ENCODE peak calls at places on chromosomes 3 and 15, in four cellular contexts. One of them, this sample, is unnamed.
A peak's percentile ranks its signal among the peaks of the same experiment; 100 is the strongest.

GRCh38 chr3:49018707-49019006 is 277 bp upstream of the DALRD3 start:
- DNase-seq in COLO829: no peak
- DNase-seq in endothelial cell: no peak
- DNase-seq in stimulated activated naive CD8-positive, alpha-beta T cell treated with anti-CD3 and anti-CD28 coated beads, Interleukin-15, Interleukin-2, amounts not matched to agents 100 U/mL and 50 U/mL, for 24 hours: no peak
- DNase-seq in this sample: no peak

GRCh38 chr3:194908972-194909371 is 223.3 kb downstream of the FAM43A start:
- DNase-seq in COLO829: no peak
- DNase-seq in endothelial cell: no peak
- DNase-seq in stimulated activated naive CD8-positive, alpha-beta T cell treated with anti-CD3 and anti-CD28 coated beads, Interleukin-15, Interleukin-2, amounts not matched to agents 100 U/mL and 50 U/mL, for 24 hours: no peak
- DNase-seq in this sample: no peak

GRCh38 chr15:60397772-60398445 is at the start of gene ANXA2:
- DNase-seq in endothelial cell: peak; percentile 57
- DNase-seq in COLO829: no peak
- DNase-seq in stimulated activated naive CD8-positive, alpha-beta T cell treated with anti-CD3 and anti-CD28 coated beads, Interleukin-15, Interleukin-2, amounts not matched to agents 100 U/mL and 50 U/mL, for 24 hours: peak; percentile 86
- DNase-seq in this sample: peak; percentile 84

GRCh38 chr3:106963446-106963845 is 413.8 kb upstream of the CCDC54 start:
- DNase-seq in COLO829: peak; percentile 49
- DNase-seq in endothelial cell: no peak
- DNase-seq in stimulated activated naive CD8-positive, alpha-beta T cell treated with anti-CD3 and anti-CD28 coated beads, Interleukin-15, Interleukin-2, amounts not matched to agents 100 U/mL and 50 U/mL, for 24 hours: no peak
- DNase-seq in this sample: no peak

GRCh38 chr3:175129126-175129525 is 270.0 kb downstream of the NAALADL2 start:
- DNase-seq in endothelial cell: no peak
- DNase-seq in COLO829: no peak
- DNase-seq in stimulated activated naive CD8-positive, alpha-beta T cell treated with anti-CD3 and anti-CD28 coated beads, Interleukin-15, Interleukin-2, amounts not matched to agents 100 U/mL and 50 U/mL, for 24 hours: no peak
- DNase-seq in this sample: no peak

GRCh38 chr3:63988943-63989342 is 34.4 kb downstream of the PSMD6 start:
- DNase-seq in endothelial cell: no peak
- DNase-seq in stimulated activated naive CD8-positive, alpha-beta T cell treated with anti-CD3 and anti-CD28 coated beads, Interleukin-15, Interleukin-2, amounts not matched to agents 100 U/mL and 50 U/mL, for 24 hours: no peak
- DNase-seq in COLO829: no peak
- DNase-seq in this sample: no peak

GRCh38 chr3:122919291-122919610 is 108.3 kb downstream of the SEMA5B start:
- DNase-seq in COLO829: no peak
- DNase-seq in stimulated activated naive CD8-positive, alpha-beta T cell treated with anti-CD3 and anti-CD28 coated beads, Interleukin-15, Interleukin-2, amounts not matched to agents 100 U/mL and 50 U/mL, for 24 hours: no peak
- DNase-seq in endothelial cell: no peak
- DNase-seq in this sample: no peak

GRCh38 chr3:171283248-171284222 is 176.7 kb downstream of the TNIK start:
- DNase-seq in endothelial cell: no peak
- DNase-seq in COLO829: no peak
- DNase-seq in stimulated activated naive CD8-positive, alpha-beta T cell treated with anti-CD3 and anti-CD28 coated beads, Interleukin-15, Interleukin-2, amounts not matched to agents 100 U/mL and 50 U/mL, for 24 hours: no peak
- DNase-seq in this sample: no peak

GRCh38 chr3:155329513-155330048 is 36.1 kb upstream of the STRIT1 start:
- DNase-seq in COLO829: no peak
- DNase-seq in endothelial cell: no peak
- DNase-seq in stimulated activated naive CD8-positive, alpha-beta T cell treated with anti-CD3 and anti-CD28 coated beads, Interleukin-15, Interleukin-2, amounts not matched to agents 100 U/mL and 50 U/mL, for 24 hours: no peak
- DNase-seq in this sample: no peak

GRCh38 chr3:56452085-56452484 is 16.2 kb downstream of the ERC2 start:
- DNase-seq in stimulated activated naive CD8-positive, alpha-beta T cell treated with anti-CD3 and anti-CD28 coated beads, Interleukin-15, Interleukin-2, amounts not matched to agents 100 U/mL and 50 U/mL, for 24 hours: no peak
- DNase-seq in endothelial cell: no peak
- DNase-seq in COLO829: no peak
- DNase-seq in this sample: no peak

GRCh38 chr3:115108614-115109013 is 38.5 kb downstream of the ZBTB20 start:
- DNase-seq in endothelial cell: no peak
- DNase-seq in stimulated activated naive CD8-positive, alpha-beta T cell treated with anti-CD3 and anti-CD28 coated beads, Interleukin-15, Interleukin-2, amounts not matched to agents 100 U/mL and 50 U/mL, for 24 hours: no peak
- DNase-seq in COLO829: peak; percentile 64
- DNase-seq in this sample: no peak

GRCh38 chr15:78317145-78317836 is 17.9 kb upstream of the SKIC8 start:
- DNase-seq in COLO829: no peak
- DNase-seq in stimulated activated naive CD8-positive, alpha-beta T cell treated with anti-CD3 and anti-CD28 coated beads, Interleukin-15, Interleukin-2, amounts not matched to agents 100 U/mL and 50 U/mL, for 24 hours: no peak
- DNase-seq in endothelial cell: no peak
- DNase-seq in this sample: no peak

GRCh38 chr3:57852896-57853295 is 96.8 kb downstream of the SLMAP start:
- DNase-seq in stimulated activated naive CD8-positive, alpha-beta T cell treated with anti-CD3 and anti-CD28 coated beads, Interleukin-15, Interleukin-2, amounts not matched to agents 100 U/mL and 50 U/mL, for 24 hours: no peak
- DNase-seq in endothelial cell: no peak
- DNase-seq in COLO829: peak; percentile 27
- DNase-seq in this sample: no peak

GRCh38 chr3:122668930-122669730 is 11.5 kb upstream of the PARP14 start:
- DNase-seq in stimulated activated naive CD8-positive, alpha-beta T cell treated with anti-CD3 and anti-CD28 coated beads, Interleukin-15, Interleukin-2, amounts not matched to agents 100 U/mL and 50 U/mL, for 24 hours: peak; percentile 33
- DNase-seq in endothelial cell: no peak
- DNase-seq in COLO829: peak; percentile 48
- DNase-seq in this sample: no peak

GRCh38 chr15:84934942-84935729 is 46.5 kb upstream of the PDE8A start:
- DNase-seq in stimulated activated naive CD8-positive, alpha-beta T cell treated with anti-CD3 and anti-CD28 coated beads, Interleukin-15, Interleukin-2, amounts not matched to agents 100 U/mL and 50 U/mL, for 24 hours: no peak
- DNase-seq in endothelial cell: no peak
- DNase-seq in COLO829: no peak
- DNase-seq in this sample: no peak

GRCh38 chr15:68487087-68487843 is 55.3 kb upstream of the ITGA11 start:
- DNase-seq in COLO829: no peak
- DNase-seq in endothelial cell: no peak
- DNase-seq in stimulated activated naive CD8-positive, alpha-beta T cell treated with anti-CD3 and anti-CD28 coated beads, Interleukin-15, Interleukin-2, amounts not matched to agents 100 U/mL and 50 U/mL, for 24 hours: no peak
- DNase-seq in this sample: no peak

GRCh38 chr15:96333194-96334016 is 2.9 kb downstream of the NR2F2 start:
- DNase-seq in COLO829: no peak
- DNase-seq in endothelial cell: peak; percentile 69
- DNase-seq in stimulated activated naive CD8-positive, alpha-beta T cell treated with anti-CD3 and anti-CD28 coated beads, Interleukin-15, Interleukin-2, amounts not matched to agents 100 U/mL and 50 U/mL, for 24 hours: no peak
- DNase-seq in this sample: no peak

GRCh38 chr15:39789736-39790135 is 7.1 kb upstream of the FSIP1 start:
- DNase-seq in stimulated activated naive CD8-positive, alpha-beta T cell treated with anti-CD3 and anti-CD28 coated beads, Interleukin-15, Interleukin-2, amounts not matched to agents 100 U/mL and 50 U/mL, for 24 hours: no peak
- DNase-seq in endothelial cell: no peak
- DNase-seq in COLO829: no peak
- DNase-seq in this sample: no peak

GRCh38 chr15:69718916-69719315 is 266.3 kb downstream of the RPLP1 start:
- DNase-seq in COLO829: no peak
- DNase-seq in stimulated activated naive CD8-positive, alpha-beta T cell treated with anti-CD3 and anti-CD28 coated beads, Interleukin-15, Interleukin-2, amounts not matched to agents 100 U/mL and 50 U/mL, for 24 hours: peak; percentile 37
- DNase-seq in endothelial cell: no peak
- DNase-seq in this sample: peak; percentile 29

GRCh38 chr3:53530205-53530604 is 35.8 kb downstream of the CACNA1D start:
- DNase-seq in stimulated activated naive CD8-positive, alpha-beta T cell treated with anti-CD3 and anti-CD28 coated beads, Interleukin-15, Interleukin-2, amounts not matched to agents 100 U/mL and 50 U/mL, for 24 hours: no peak
- DNase-seq in COLO829: no peak
- DNase-seq in endothelial cell: no peak
- DNase-seq in this sample: no peak

GRCh38 chr15:85592148-85592547 is 202.6 kb downstream of the KLHL25 start:
- DNase-seq in stimulated activated naive CD8-positive, alpha-beta T cell treated with anti-CD3 and anti-CD28 coated beads, Interleukin-15, Interleukin-2, amounts not matched to agents 100 U/mL and 50 U/mL, for 24 hours: no peak
- DNase-seq in COLO829: peak; percentile 92
- DNase-seq in endothelial cell: no peak
- DNase-seq in this sample: no peak

GRCh38 chr3:156350786-156351185 is 204.1 kb downstream of the SSR3 start:
- DNase-seq in COLO829: no peak
- DNase-seq in endothelial cell: no peak
- DNase-seq in stimulated activated naive CD8-positive, alpha-beta T cell treated with anti-CD3 and anti-CD28 coated beads, Interleukin-15, Interleukin-2, amounts not matched to agents 100 U/mL and 50 U/mL, for 24 hours: no peak
- DNase-seq in this sample: no peak

GRCh38 chr15:66840615-66841014 is 138.6 kb downstream of the SMAD6 start:
- DNase-seq in stimulated activated naive CD8-positive, alpha-beta T cell treated with anti-CD3 and anti-CD28 coated beads, Interleukin-15, Interleukin-2, amounts not matched to agents 100 U/mL and 50 U/mL, for 24 hours: no peak
- DNase-seq in endothelial cell: no peak
- DNase-seq in COLO829: no peak
- DNase-seq in this sample: no peak

GRCh38 chr15:92909131-92909781 is 9.1 kb downstream of the CHD2 start:
- DNase-seq in stimulated activated naive CD8-positive, alpha-beta T cell treated with anti-CD3 and anti-CD28 coated beads, Interleukin-15, Interleukin-2, amounts not matched to agents 100 U/mL and 50 U/mL, for 24 hours: no peak
- DNase-seq in COLO829: no peak
- DNase-seq in endothelial cell: no peak
- DNase-seq in this sample: no peak

GRCh38 chr3:119240101-119240581 is 537 bp downstream of the B4GALT4 start:
- DNase-seq in COLO829: no peak
- DNase-seq in stimulated activated naive CD8-positive, alpha-beta T cell treated with anti-CD3 and anti-CD28 coated beads, Interleukin-15, Interleukin-2, amounts not matched to agents 100 U/mL and 50 U/mL, for 24 hours: peak; percentile 18
- DNase-seq in endothelial cell: peak; percentile 7
- DNase-seq in this sample: peak; percentile 51

GRCh38 chr3:107794664-107795443 is 272.1 kb downstream of the BBX start:
- DNase-seq in COLO829: no peak
- DNase-seq in endothelial cell: no peak
- DNase-seq in stimulated activated naive CD8-positive, alpha-beta T cell treated with anti-CD3 and anti-CD28 coated beads, Interleukin-15, Interleukin-2, amounts not matched to agents 100 U/mL and 50 U/mL, for 24 hours: no peak
- DNase-seq in this sample: no peak

GRCh38 chr15:79900087-79900486 is 3.3 kb upstream of the MTHFS start:
- DNase-seq in stimulated activated naive CD8-positive, alpha-beta T cell treated with anti-CD3 and anti-CD28 coated beads, Interleukin-15, Interleukin-2, amounts not matched to agents 100 U/mL and 50 U/mL, for 24 hours: no peak
- DNase-seq in endothelial cell: no peak
- DNase-seq in COLO829: no peak
- DNase-seq in this sample: no peak

GRCh38 chr3:171393032-171393744 is 67.0 kb downstream of the TNIK start:
- DNase-seq in endothelial cell: peak; percentile 9
- DNase-seq in stimulated activated naive CD8-positive, alpha-beta T cell treated with anti-CD3 and anti-CD28 coated beads, Interleukin-15, Interleukin-2, amounts not matched to agents 100 U/mL and 50 U/mL, for 24 hours: no peak
- DNase-seq in COLO829: no peak
- DNase-seq in this sample: no peak

GRCh38 chr3:101127991-101128390 is 134.8 kb upstream of the ABI3BP start:
- DNase-seq in endothelial cell: no peak
- DNase-seq in stimulated activated naive CD8-positive, alpha-beta T cell treated with anti-CD3 and anti-CD28 coated beads, Interleukin-15, Interleukin-2, amounts not matched to agents 100 U/mL and 50 U/mL, for 24 hours: no peak
- DNase-seq in COLO829: no peak
- DNase-seq in this sample: no peak